ENCODE peak calls at places on chromosomes 5 and 9, in seven cellular contexts. O is GM03348; U is activated naive CD4-positive, alpha-beta T cell treated with anti-CD3 and anti-CD28 coated beads, Interleukin-2, amount 10 ng/mL, durations not matched to agents 7 days and 5 days; V is testis; A is T follicular helper cell; T is psoas muscle; E is endothelial cell. R is an unnamed sample.

GRCh38 chr5:175696139-175696854 is 38.4 kb downstream of the HRH2 start:
- DNase-seq in O (no peak), U (peak; percentile 85), V (peak; percentile 89), A (peak; percentile 50), T (peak; percentile 85), E (peak; percentile 70), R (peak; percentile 90)

GRCh38 chr5:72451771-72452505 is 55.3 kb downstream of the ZNF366 start:
- DNase-seq in O (peak; percentile 79), U (no peak), V (peak; percentile 77), A (no peak), T (peak; percentile 85), E (peak; percentile 31), R (no peak)

GRCh38 chr9:79073201-79073600 is 498.6 kb upstream of the TLE4 start:
- DNase-seq in O (no peak), U (no peak), V (no peak), A (no peak), T (no peak), E (no peak), R (no peak)

GRCh38 chr9:37953775-37954437 is 50.0 kb upstream of the SLC25A51 start:
- DNase-seq in O (peak; percentile 87), U (no peak), V (no peak), A (no peak), T (no peak), E (no peak), R (no peak)

GRCh38 chr5:135454946-135455345 is 2.8 kb upstream of the TIFAB start:
- DNase-seq in O (no peak), U (peak; percentile 3), V (no peak), A (no peak), T (no peak), E (no peak), R (no peak)

GRCh38 chr9:32725066-32725860 is 58.1 kb upstream of the TMEM215 start:
- DNase-seq in O (no peak), U (no peak), V (no peak), A (no peak), T (no peak), E (no peak), R (no peak)

GRCh38 chr9:124197177-124198095 is 60.3 kb upstream of the NEK6 start:
- DNase-seq in O (no peak), U (no peak), V (peak; percentile 20), A (no peak), T (no peak), E (no peak), R (no peak)

GRCh38 chr9:95483431-95483830 is 33.3 kb downstream of the PTCH1 start:
- DNase-seq in O (no peak), U (no peak), V (no peak), A (no peak), T (no peak), E (no peak), R (no peak)

GRCh38 chr5:51383494-51384081 is 340 bp downstream of the ISL1 start:
- DNase-seq in O (no peak), U (no peak), V (no peak), A (no peak), T (no peak), E (no peak), R (no peak)

GRCh38 chr5:96432245-96433065 is 593 bp downstream of the PCSK1 start:
- DNase-seq in O (peak; percentile 41), U (no peak), V (no peak), A (no peak), T (peak; percentile 52), E (peak; percentile 25), R (no peak)

GRCh38 chr9:93589688-93590087 is 13.3 kb downstream of the PHF2 start:
- DNase-seq in O (peak; percentile 68), U (no peak), V (no peak), A (no peak), T (peak; percentile 45), E (no peak), R (no peak)

GRCh38 chr9:86735772-86736458 is 211.4 kb downstream of the GAS1 start:
- DNase-seq in O (no peak), U (no peak), V (no peak), A (no peak), T (no peak), E (no peak), R (no peak)

GRCh38 chr9:114401344-114401743 is 13.6 kb upstream of the AKNA start:
- DNase-seq in O (no peak), U (no peak), V (no peak), A (no peak), T (no peak), E (no peak), R (no peak)

GRCh38 chr9:113783475-113783874 is 92.6 kb upstream of the ZNF618 start:
- DNase-seq in O (no peak), U (no peak), V (no peak), A (no peak), T (no peak), E (no peak), R (no peak)

GRCh38 chr5:177343777-177344176 is 7.7 kb downstream of the LMAN2 start:
- DNase-seq in O (no peak), U (no peak), V (no peak), A (no peak), T (no peak), E (no peak), R (no peak)

GRCh38 chr5:139757727-139758509 is 37.7 kb upstream of the PSD2 start:
- DNase-seq in O (no peak), U (no peak), V (no peak), A (no peak), T (no peak), E (no peak), R (peak; percentile 8)

GRCh38 chr9:87725900-87726709 is at the start of gene CTSL:
- DNase-seq in O (peak; percentile 97), U (peak; percentile 79), V (peak; percentile 97), A (peak; percentile 18), T (peak; percentile 97), E (peak; percentile 78), R (peak; percentile 90)

GRCh38 chr5:137072376-137073174 is 426.6 kb downstream of the SPOCK1 start:
- DNase-seq in O (peak; percentile 52), U (no peak), V (peak; percentile 40), A (no peak), T (no peak), E (no peak), R (no peak)

GRCh38 chr5:17088051-17088450 is 129.4 kb upstream of the BASP1 start:
- DNase-seq in O (no peak), U (no peak), V (no peak), A (no peak), T (no peak), E (no peak), R (no peak)

GRCh38 chr5:93252165-93252564 is 328.9 kb downstream of the NR2F1-AS1 start:
- DNase-seq in O (no peak), U (no peak), V (no peak), A (no peak), T (no peak), E (no peak), R (no peak)

GRCh38 chr9:2461886-2462285 is 159.7 kb upstream of the VLDLR start:
- DNase-seq in O (peak; percentile 44), U (no peak), V (peak; percentile 15), A (no peak), T (no peak), E (no peak), R (no peak)

GRCh38 chr9:120876842-120877240 is at the start of gene PHF19:
- DNase-seq in O (peak; percentile 71), U (peak; percentile 69), V (no peak), A (no peak), T (peak; percentile 70), E (peak; percentile 27), R (peak; percentile 85)

GRCh38 chr5:126597156-126597555 is 2.1 kb upstream of the ALDH7A1 start:
- DNase-seq in O (peak; percentile 30), U (no peak), V (no peak), A (no peak), T (no peak), E (no peak), R (no peak)

GRCh38 chr9:89359018-89359417 is 40.7 kb downstream of the SECISBP2 start:
- DNase-seq in O (no peak), U (no peak), V (peak; percentile 13), A (no peak), T (peak; percentile 75), E (no peak), R (no peak)

GRCh38 chr9:133188843-133189180 is 20.2 kb downstream of the OBP2B start:
- DNase-seq in O (no peak), U (no peak), V (no peak), A (no peak), T (no peak), E (no peak), R (no peak)

GRCh38 chr9:111483419-111483861 is 743 bp downstream of the ECPAS start:
- DNase-seq in O (peak; percentile 87), U (peak; percentile 64), V (peak; percentile 51), A (peak; percentile 33), T (no peak), E (no peak), R (no peak)

GRCh38 chr9:4080889-4081548 is 218.8 kb downstream of the GLIS3 start:
- DNase-seq in O (no peak), U (no peak), V (no peak), A (no peak), T (no peak), E (peak; percentile 17), R (no peak)

GRCh38 chr9:86794356-86795046 is 152.8 kb downstream of the GAS1 start:
- DNase-seq in O (peak; percentile 59), U (no peak), V (peak; percentile 36), A (no peak), T (no peak), E (no peak), R (no peak)

GRCh38 chr9:127789179-127789578 is 3.3 kb downstream of the CDK9 start:
- DNase-seq in O (no peak), U (no peak), V (no peak), A (no peak), T (no peak), E (no peak), R (no peak)

GRCh38 chr5:130400091-130400490 is 495.8 kb downstream of the CHSY3 start:
- DNase-seq in O (peak; percentile 8), U (no peak), V (no peak), A (no peak), T (no peak), E (no peak), R (no peak)

GRCh38 chr9:135065151-135065550 is 22.3 kb upstream of the OLFM1 start:
- DNase-seq in O (no peak), U (no peak), V (peak; percentile 4), A (no peak), T (no peak), E (no peak), R (peak; percentile 18)

GRCh38 chr5:132987531-132988408 is 24.3 kb upstream of the AFF4 start:
- DNase-seq in O (no peak), U (no peak), V (no peak), A (no peak), T (no peak), E (no peak), R (no peak)

GRCh38 chr5:172370648-172371248 is 83.6 kb downstream of the SH3PXD2B start:
- DNase-seq in O (no peak), U (peak; percentile 62), V (peak; percentile 72), A (no peak), T (no peak), E (peak; percentile 23), R (no peak)

GRCh38 chr9:36132081-36132480 is 4.5 kb upstream of the GLIPR2 start:
- DNase-seq in O (peak; percentile 50), U (no peak), V (no peak), A (no peak), T (no peak), E (no peak), R (no peak)

GRCh38 chr9:133604214-133604613 is 5.0 kb downstream of the FAM163B start:
- DNase-seq in O (no peak), U (peak; percentile 44), V (no peak), A (no peak), T (no peak), E (no peak), R (no peak)

GRCh38 chr5:531101-531748 is 7.0 kb upstream of the SLC9A3 start:
- DNase-seq in O (no peak), U (no peak), V (no peak), A (no peak), T (no peak), E (no peak), R (peak; percentile 64)

GRCh38 chr9:18896531-18897179 is 136.4 kb downstream of the SAXO1 start:
- DNase-seq in O (no peak), U (peak; percentile 43), V (no peak), A (no peak), T (no peak), E (no peak), R (no peak)

GRCh38 chr9:128048663-128049062 is 18.5 kb downstream of the NAIF1 start:
- DNase-seq in O (no peak), U (no peak), V (peak; percentile 34), A (no peak), T (no peak), E (no peak), R (no peak)

R was measured in left lung.